ENCODE peak calls at places on chromosomes 12 and 14, in four cellular contexts. One of them, this sample, is unnamed.

GRCh38 chr14:86779416-86779815 is 1213.6 kb downstream of the GALC start:
- DNase-seq in K562: no peak
- DNase-seq in HEK293T: no peak
- DNase-seq in HepG2: no peak
- DNase-seq in this sample: no peak

GRCh38 chr14:52703225-52703624 is 3.8 kb upstream of the PSMC6 start:
- DNase-seq in K562: no peak
- DNase-seq in HEK293T: no peak
- DNase-seq in HepG2: no peak
- DNase-seq in this sample: no peak

GRCh38 chr12:34404377-34405285 is 382.3 kb downstream of the ALG10 start:
- DNase-seq in K562: no peak
- DNase-seq in HEK293T: peak; percentile 1
- DNase-seq in HepG2: no peak
- DNase-seq in this sample: no peak

GRCh38 chr12:197911-198695 is 15.9 kb downstream of the SLC6A12 start:
- DNase-seq in K562: no peak
- DNase-seq in HEK293T: no peak
- DNase-seq in HepG2: no peak
- DNase-seq in this sample: no peak

GRCh38 chr14:30988509-30988908 is 36.9 kb upstream of the AP4S1 start:
- DNase-seq in K562: no peak
- DNase-seq in HEK293T: no peak
- DNase-seq in HepG2: peak; percentile 49
- DNase-seq in this sample: no peak

GRCh38 chr12:17763365-17763764 is 326.6 kb downstream of the RERGL start:
- DNase-seq in K562: no peak
- DNase-seq in HEK293T: no peak
- DNase-seq in HepG2: no peak
- DNase-seq in this sample: no peak

GRCh38 chr12:1346126-1346525 is 248.3 kb downstream of the FBXL14 start:
- DNase-seq in K562: no peak
- DNase-seq in HEK293T: no peak
- DNase-seq in HepG2: no peak
- DNase-seq in this sample: no peak

GRCh38 chr12:121261397-121261796 is 35.1 kb downstream of the CAMKK2 start:
- DNase-seq in K562: no peak
- DNase-seq in HEK293T: no peak
- DNase-seq in HepG2: no peak
- DNase-seq in this sample: no peak

GRCh38 chr12:26047401-26048226 is 77.2 kb downstream of the BHLHE41 start:
- DNase-seq in K562: no peak
- DNase-seq in HEK293T: no peak
- DNase-seq in HepG2: no peak
- DNase-seq in this sample: no peak

GRCh38 chr12:15931590-15932053 is 20.5 kb downstream of the DERA start:
- DNase-seq in K562: peak; percentile 11
- DNase-seq in HEK293T: no peak
- DNase-seq in HepG2: peak; percentile 44
- DNase-seq in this sample: peak; percentile 64

GRCh38 chr12:101116911-101117310 is 93.1 kb downstream of the SLC5A8 start:
- DNase-seq in K562: no peak
- DNase-seq in HEK293T: no peak
- DNase-seq in HepG2: no peak
- DNase-seq in this sample: no peak

GRCh38 chr14:105077649-105077995 is 12.4 kb upstream of the GPR132 start:
- DNase-seq in K562: no peak
- DNase-seq in HEK293T: no peak
- DNase-seq in HepG2: no peak
- DNase-seq in this sample: no peak

GRCh38 chr14:62409909-62410308 is 635.3 kb downstream of the KCNH5 start:
- DNase-seq in K562: no peak
- DNase-seq in HEK293T: no peak
- DNase-seq in HepG2: no peak
- DNase-seq in this sample: no peak

GRCh38 chr14:56514663-56515371 is 64.8 kb upstream of the TMEM260 start:
- DNase-seq in K562: peak; percentile 9
- DNase-seq in HEK293T: no peak
- DNase-seq in HepG2: no peak
- DNase-seq in this sample: no peak

GRCh38 chr14:22492601-22493000 is 96.4 kb downstream of the DAD1 start:
- DNase-seq in K562: no peak
- DNase-seq in HEK293T: no peak
- DNase-seq in HepG2: no peak
- DNase-seq in this sample: no peak

GRCh38 chr12:122889658-122890561 is 6.0 kb downstream of the VPS37B start:
- DNase-seq in K562: no peak
- DNase-seq in HEK293T: no peak
- DNase-seq in HepG2: no peak
- DNase-seq in this sample: no peak

GRCh38 chr14:103871596-103872480 is 24.5 kb upstream of the PPP1R13B start:
- DNase-seq in K562: peak; percentile 63
- DNase-seq in HEK293T: no peak
- DNase-seq in HepG2: no peak
- DNase-seq in this sample: peak; percentile 12

GRCh38 chr14:95071649-95072256 is 85.6 kb downstream of the DICER1 start:
- DNase-seq in K562: no peak
- DNase-seq in HEK293T: no peak
- DNase-seq in HepG2: no peak
- DNase-seq in this sample: no peak

GRCh38 chr14:70013269-70013873 is 134.2 kb downstream of the SMOC1 start:
- DNase-seq in K562: peak; percentile 45
- DNase-seq in HEK293T: peak; percentile 72
- DNase-seq in HepG2: peak; percentile 41
- DNase-seq in this sample: no peak

GRCh38 chr14:55819610-55820304 is 239.8 kb downstream of the KTN1 start:
- DNase-seq in K562: no peak
- DNase-seq in HEK293T: no peak
- DNase-seq in HepG2: no peak
- DNase-seq in this sample: peak; percentile 40

GRCh38 chr12:119463211-119463914 is 128.8 kb downstream of the CCDC60 start:
- DNase-seq in K562: no peak
- DNase-seq in HEK293T: no peak
- DNase-seq in HepG2: no peak
- DNase-seq in this sample: no peak

GRCh38 chr12:59936546-59936945 is 340.7 kb downstream of the SLC16A7 start:
- DNase-seq in K562: no peak
- DNase-seq in HEK293T: no peak
- DNase-seq in HepG2: no peak
- DNase-seq in this sample: no peak

GRCh38 chr12:83149987-83150386 is 463.3 kb downstream of the TMTC2 start:
- DNase-seq in K562: no peak
- DNase-seq in HEK293T: no peak
- DNase-seq in HepG2: no peak
- DNase-seq in this sample: no peak

GRCh38 chr12:85835810-85836715 is at the start of gene RASSF9:
- DNase-seq in K562: no peak
- DNase-seq in HEK293T: no peak
- DNase-seq in HepG2: peak; percentile 10
- DNase-seq in this sample: no peak

GRCh38 chr14:23182372-23183014 is 967 bp downstream of the SLC7A8 start:
- DNase-seq in K562: no peak
- DNase-seq in HEK293T: peak; percentile 55
- DNase-seq in HepG2: no peak
- DNase-seq in this sample: no peak

GRCh38 chr14:106491851-106492250 is 965.5 kb downstream of the TMEM121 start:
- DNase-seq in K562: peak; percentile 21
- DNase-seq in HEK293T: no peak
- DNase-seq in HepG2: no peak
- DNase-seq in this sample: no peak

GRCh38 chr14:57816568-57817284 is 49.2 kb downstream of the SLC35F4 start:
- DNase-seq in K562: no peak
- DNase-seq in HEK293T: no peak
- DNase-seq in HepG2: no peak
- DNase-seq in this sample: no peak

GRCh38 chr12:128818065-128819022 is 5.4 kb downstream of the SLC15A4 start:
- DNase-seq in K562: no peak
- DNase-seq in HEK293T: no peak
- DNase-seq in HepG2: no peak
- DNase-seq in this sample: no peak

DNA sequence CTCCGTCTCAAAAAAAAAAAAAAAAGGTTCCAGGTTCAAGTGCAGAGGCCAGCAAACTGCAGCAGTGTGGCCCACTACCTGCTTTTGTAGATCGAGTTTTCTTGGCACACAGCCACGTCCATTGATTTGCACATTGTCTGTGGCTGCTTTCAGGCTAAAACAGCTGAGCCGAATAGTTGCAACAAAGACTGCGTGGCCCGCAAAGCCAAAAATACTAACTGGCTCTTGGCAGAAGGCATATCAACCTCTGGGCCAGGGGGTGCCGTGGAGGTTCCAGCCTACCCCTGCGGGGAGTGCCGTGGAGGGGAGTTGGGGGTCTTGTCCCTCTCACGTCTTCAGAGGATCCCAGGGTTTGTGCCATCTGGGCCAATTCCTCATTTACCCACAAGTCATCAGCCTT is 170.1 kb downstream of the ADGRD1 start:
- DNase-seq in K562: no peak
- DNase-seq in HEK293T: no peak
- DNase-seq in HepG2: no peak
- DNase-seq in this sample: no peak
- TF ChIP-seq FOXM1 in K562: no peak
- TF ChIP-seq FOXM1 in HEK293T: no peak
- TF ChIP-seq FOXM1 in HepG2: no peak
- TF ChIP-seq FOXM1 in this sample: no peak

GRCh38 chr12:115755752-115756140 is 521.7 kb downstream of the MED13L start:
- DNase-seq in K562: no peak
- DNase-seq in HEK293T: no peak
- DNase-seq in HepG2: no peak
- DNase-seq in this sample: no peak

GRCh38 chr12:115755061-115755751 is 522.3 kb downstream of the MED13L start:
- DNase-seq in K562: no peak
- DNase-seq in HEK293T: no peak
- DNase-seq in HepG2: no peak
- DNase-seq in this sample: no peak

GRCh38 chr12:115750340-115750739 is 527.2 kb downstream of the MED13L start:
- DNase-seq in K562: no peak
- DNase-seq in HEK293T: no peak
- DNase-seq in HepG2: no peak
- DNase-seq in this sample: no peak

GRCh38 chr12:115752151-115752550 is 525.3 kb downstream of the MED13L start:
- DNase-seq in K562: no peak
- DNase-seq in HEK293T: no peak
- DNase-seq in HepG2: no peak
- DNase-seq in this sample: no peak

DNA sequence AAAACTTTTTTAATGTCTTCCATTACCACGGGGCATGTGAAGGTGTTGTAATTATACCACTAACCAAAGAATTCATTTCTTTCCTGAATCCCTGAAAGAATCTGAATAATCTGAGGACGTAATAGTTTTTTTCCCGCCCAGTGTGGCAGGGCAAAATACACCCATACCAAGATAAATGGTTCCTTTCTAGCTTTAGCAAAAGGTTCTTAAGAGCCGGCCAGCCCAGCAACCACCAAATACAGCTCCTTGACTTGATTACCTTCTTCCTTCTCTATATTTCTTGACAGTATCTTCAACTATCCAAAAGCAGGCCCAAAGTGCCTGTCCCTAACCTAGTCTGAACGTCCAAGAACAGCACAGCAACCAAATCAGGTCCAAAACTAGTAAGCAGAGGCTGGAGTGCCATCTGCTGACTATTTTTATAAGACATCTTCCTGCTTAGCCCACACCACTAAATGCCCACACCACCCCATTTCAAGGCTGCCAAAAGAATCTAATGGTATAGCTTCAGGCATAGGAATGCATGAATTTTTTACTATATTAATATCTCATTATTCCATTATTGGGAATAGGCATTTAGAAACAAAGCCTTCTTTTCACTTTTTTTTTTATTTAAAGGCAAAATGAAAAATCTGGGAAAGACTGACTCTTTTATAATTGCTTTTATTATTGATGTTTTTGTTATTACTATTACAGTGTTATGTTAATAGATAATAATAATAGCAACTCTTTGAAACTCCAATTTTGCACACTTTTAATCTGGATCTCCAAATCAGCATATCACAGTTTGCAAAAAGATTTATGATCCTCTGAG is 524.4 kb downstream of the MED13L start:
- DNase-seq in K562: peak; percentile 48
- DNase-seq in HEK293T: peak; percentile 62
- DNase-seq in HepG2: peak; percentile 58
- DNase-seq in this sample: peak; percentile 12
- TF ChIP-seq FOXM1 in K562: no peak
- TF ChIP-seq FOXM1 in HEK293T: no peak
- TF ChIP-seq FOXM1 in HepG2: no peak
- TF ChIP-seq FOXM1 in this sample: no peak

DNA sequence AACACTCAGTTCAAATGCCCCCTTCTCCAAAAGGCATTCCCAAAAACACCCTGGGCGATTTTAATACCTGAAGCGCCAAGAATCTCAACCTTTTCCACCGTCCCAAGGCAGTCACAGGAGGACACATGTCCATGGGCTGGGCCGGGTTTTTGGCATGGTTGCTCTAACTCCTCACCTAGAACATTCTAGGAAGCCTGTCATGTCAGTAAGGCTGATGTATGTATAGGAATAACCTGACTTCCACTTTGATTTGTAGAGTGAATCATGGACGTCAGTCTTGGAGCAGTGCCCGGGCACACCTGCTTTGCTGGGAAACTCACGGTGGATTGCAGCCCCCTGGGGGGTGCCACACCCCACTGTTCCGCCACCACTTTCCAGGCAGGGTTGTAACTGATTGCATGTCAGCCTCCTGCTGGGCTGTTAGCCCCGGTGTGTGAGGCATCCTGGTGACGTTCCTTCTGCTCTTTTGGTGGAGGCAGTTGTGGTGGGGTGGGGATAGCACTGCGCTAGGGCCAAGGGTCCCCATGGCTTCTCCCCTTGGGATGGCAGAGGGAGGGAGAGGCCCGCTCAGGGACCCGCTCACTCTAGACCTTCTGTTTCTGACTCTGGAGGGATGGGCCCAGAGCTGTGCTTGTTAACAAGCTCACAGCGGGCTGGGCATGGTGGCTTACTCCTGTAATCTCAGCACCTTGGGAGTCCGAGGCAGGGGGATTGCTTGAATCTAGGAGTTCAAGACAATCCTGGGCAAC is 35.2 kb upstream of the FAM181A start:
- DNase-seq in K562: no peak
- DNase-seq in HEK293T: no peak
- DNase-seq in HepG2: no peak
- DNase-seq in this sample: no peak
- TF ChIP-seq FOXM1 in K562: no peak
- TF ChIP-seq FOXM1 in HEK293T: no peak
- TF ChIP-seq FOXM1 in HepG2: no peak
- TF ChIP-seq FOXM1 in this sample: no peak

GRCh38 chr14:99790978-99791376 is 2.2 kb upstream of the EML1 start:
- DNase-seq in K562: no peak
- DNase-seq in HEK293T: no peak
- DNase-seq in HepG2: no peak
- DNase-seq in this sample: no peak

GRCh38 chr14:99791476-99792283 is 1.5 kb upstream of the EML1 start:
- DNase-seq in K562: no peak
- DNase-seq in HEK293T: no peak
- DNase-seq in HepG2: no peak
- DNase-seq in this sample: no peak

GRCh38 chr14:99794156-99794780 is 1.1 kb downstream of the EML1 start:
- DNase-seq in K562: no peak
- DNase-seq in HEK293T: no peak
- DNase-seq in HepG2: no peak
- DNase-seq in this sample: no peak

GRCh38 chr14:99793213-99794155 is at the start of gene EML1:
- DNase-seq in K562: peak; percentile 73
- DNase-seq in HEK293T: peak; percentile 96
- DNase-seq in HepG2: peak; percentile 41
- DNase-seq in this sample: no peak

GRCh38 chr14:99792551-99793212 is 531 bp upstream of the EML1 start:
- DNase-seq in K562: no peak
- DNase-seq in HEK293T: no peak
- DNase-seq in HepG2: no peak
- DNase-seq in this sample: no peak
- TF ChIP-seq FOXM1 in K562: no peak
- TF ChIP-seq FOXM1 in HEK293T: no peak
- TF ChIP-seq FOXM1 in HepG2: no peak
- TF ChIP-seq FOXM1 in this sample: no peak